ENCODE peak calls at places on chromosomes 2 and 18, in four cellular contexts. J, Y, C and V are unnamed samples.

GRCh38 chr2:200324362-200324761 is 17.9 kb downstream of the SPATS2L start:
- DNase-seq in J (no peak), Y (no peak), C (no peak), V (no peak)

GRCh38 chr2:189024861-189025618 is 50.9 kb downstream of the COL3A1 start:
- DNase-seq in J (no peak), Y (no peak), C (no peak), V (peak)

GRCh38 chr2:238942080-238942761 is 94.3 kb downstream of the TWIST2 start:
- DNase-seq in C (no peak), Y (no peak), J (no peak), V (no peak)

GRCh38 chr2:16511041-16511440 is 154.6 kb downstream of the CYRIA start:
- DNase-seq in Y (no peak), C (no peak), J (no peak), V (no peak)

GRCh38 chr2:215870986-215871385 is 142.4 kb downstream of the MREG start:
- DNase-seq in Y (no peak), C (no peak), J (no peak), V (no peak)

GRCh38 chr2:75466708-75467311 is 93.9 kb downstream of the EVA1A start:
- DNase-seq in C (no peak), J (peak), Y (no peak), V (peak)

GRCh38 chr18:53795061-53795460 is 429.4 kb downstream of the MBD2 start:
- DNase-seq in Y (no peak), C (no peak), J (peak), V (peak)

GRCh38 chr18:22591231-22591630 is 173.5 kb upstream of the CTAGE1 start:
- DNase-seq in C (no peak), Y (no peak), J (peak), V (peak)

GRCh38 chr2:111116843-111117665 is 3.7 kb upstream of the BCL2L11 start:
- DNase-seq in J (peak), C (no peak), Y (peak), V (peak)

GRCh38 chr2:99354060-99354459 is 16.9 kb downstream of the EIF5B start:
- DNase-seq in C (no peak), J (peak), Y (no peak), V (no peak)

GRCh38 chr2:106839849-106840595 is 45.9 kb downstream of the ST6GAL2 start:
- DNase-seq in Y (no peak), C (no peak), J (no peak), V (no peak)

GRCh38 chr2:12714391-12715221 is 2.1 kb upstream of the TRIB2 start:
- DNase-seq in J (peak), C (no peak), Y (no peak), V (peak)

DNA sequence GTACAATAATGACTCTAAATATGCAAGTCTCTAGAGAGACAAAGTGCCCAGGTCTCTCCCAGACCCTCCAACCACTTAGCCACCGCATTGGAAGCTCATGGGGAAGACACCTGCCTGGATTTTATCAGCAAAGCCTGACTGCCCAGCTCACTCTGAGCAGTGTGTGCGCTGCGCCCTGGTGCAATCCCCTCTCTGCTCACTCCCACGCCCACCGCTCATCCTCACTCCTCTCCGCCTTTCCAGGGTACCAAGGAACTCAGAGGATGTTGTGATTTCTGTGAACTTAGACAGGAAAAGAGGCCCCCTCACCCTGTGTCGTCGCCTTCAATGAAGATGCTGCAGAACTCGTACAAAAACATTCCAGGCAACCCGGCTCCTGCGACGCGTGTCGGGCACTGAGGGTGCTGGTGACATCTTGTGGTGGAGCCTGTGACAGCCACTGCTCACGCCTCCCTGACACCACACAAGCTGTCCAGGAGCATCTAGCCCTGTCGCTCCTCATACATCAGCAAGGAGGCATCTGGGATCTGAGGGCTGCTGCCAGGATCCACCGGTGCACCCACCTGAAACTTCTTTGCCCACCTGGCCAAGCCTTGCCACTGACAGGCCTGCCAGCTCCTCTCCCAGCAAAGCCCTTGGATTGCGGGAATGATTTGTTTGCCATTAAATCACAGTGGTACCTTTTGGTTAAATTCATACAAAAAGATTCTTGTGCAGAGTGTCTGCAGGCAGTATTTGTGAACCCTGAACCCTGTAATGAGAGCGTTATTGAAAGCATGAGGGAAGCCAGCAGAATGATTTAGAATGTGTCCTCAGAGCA is 220.4 kb downstream of the ZNF516 start:
- DNase-seq in J (no peak), Y (no peak), C (no peak), V (no peak)
- TF ChIP-seq CTCF in J (no peak), Y (peak), C (no peak), V (peak)

GRCh38 chr2:24330161-24330560 is 30.2 kb downstream of the ITSN2 start:
- DNase-seq in J (no peak), C (no peak), Y (no peak), V (no peak)
- H3K4me3 ChIP-seq in J (no peak), C (no peak), Y (no peak), V (no peak)

GRCh38 chr2:113118263-113118657 is 9.1 kb upstream of the IL1RN start:
- DNase-seq in C (no peak), J (no peak), Y (no peak), V (no peak)
- TF ChIP-seq CTCF in C (no peak), J (no peak), Y (no peak), V (no peak)

DNA sequence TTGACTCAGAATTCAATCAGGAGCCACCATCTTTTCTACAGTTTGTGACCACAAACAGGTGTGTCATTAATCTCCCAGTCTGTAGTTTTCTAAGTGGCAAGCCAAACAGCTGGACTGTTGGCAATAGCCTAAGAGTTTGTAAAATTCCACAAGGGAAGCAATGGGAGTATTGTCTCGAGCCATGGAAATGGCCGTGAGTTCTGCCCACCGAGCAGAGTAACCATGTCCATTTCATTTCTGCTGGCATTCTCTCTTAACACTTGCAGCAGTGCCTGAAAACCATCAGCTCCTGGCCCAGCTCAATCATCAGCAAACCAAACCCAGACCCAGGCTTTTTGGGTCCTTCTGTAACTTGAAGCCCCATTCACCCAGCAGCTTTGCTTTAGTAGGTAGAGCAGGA is 387.8 kb upstream of the CDH7 start:
- DNase-seq in Y (no peak), J (no peak), C (no peak), V (no peak)
- H3K4me3 ChIP-seq in Y (no peak), J (no peak), C (no peak), V (no peak)